ENCODE peak calls at places on chromosome 5, in eight cellular contexts. F is activated CD8-positive, alpha-beta memory T cell treated with anti-CD3 and anti-CD28 coated beads, Interleukin-2, amount 10 ng/mL, durations not matched to agents 7 days and 5 days; T is HEK293T; C is activated CD4-positive, CD25-positive, alpha-beta regulatory T cell; N is kidney tubule cell; H is psoas muscle; I is stimulated activated CD8-positive, alpha-beta memory T cell treated with anti-CD3 and anti-CD28 coated beads, Interleukin-2, amount 100 ng/mL, for 48 hours; U is NCI-H345. L is an unnamed sample.

GRCh38 chr5:5953641-5954040 is 424.7 kb downstream of the MED10 start:
- DNase-seq in F (no peak), T (no peak), C (no peak), N (no peak), H (no peak), I (no peak), U (no peak), L (no peak)

GRCh38 chr5:169979871-169980270 is 424 bp downstream of the INSYN2B start:
- DNase-seq in F (no peak), T (no peak), C (no peak), N (no peak), H (no peak), I (no peak), U (no peak), L (no peak)

GRCh38 chr5:73822276-73822988 is 196.4 kb downstream of the ARHGEF28 start:
- DNase-seq in F (no peak), T (no peak), C (no peak), N (no peak), H (no peak), I (no peak), U (no peak), L (no peak)

GRCh38 chr5:176996780-176997179 is 9.8 kb downstream of the UIMC1 start:
- DNase-seq in F (no peak), T (no peak), C (no peak), N (no peak), H (no peak), I (no peak), U (no peak), L (no peak)

GRCh38 chr5:73274870-73275756 is 102.1 kb downstream of the TMEM174 start:
- DNase-seq in F (no peak), T (no peak), C (no peak), N (peak; percentile 42), H (peak; percentile 78), I (no peak), U (no peak), L (no peak)

GRCh38 chr5:154309361-154309725 is 118.8 kb downstream of the GALNT10 start:
- DNase-seq in F (no peak), T (no peak), C (no peak), N (peak; percentile 87), H (no peak), I (no peak), U (no peak), L (peak; percentile 27)

GRCh38 chr5:126195410-126196100 is 227.7 kb upstream of the GRAMD2B start:
- DNase-seq in F (no peak), T (no peak), C (no peak), N (peak; percentile 22), H (no peak), I (no peak), U (no peak), L (no peak)

GRCh38 chr5:87004101-87004500 is 263.6 kb upstream of the RASA1 start:
- DNase-seq in F (no peak), T (no peak), C (no peak), N (peak; percentile 60), H (no peak), I (no peak), U (no peak), L (no peak)

GRCh38 chr5:103674739-103675138 is 112.2 kb upstream of the NUDT12 start:
- DNase-seq in F (no peak), T (no peak), C (no peak), N (no peak), H (no peak), I (no peak), U (no peak), L (no peak)

GRCh38 chr5:82408033-82408432 is 129.9 kb upstream of the RPS23 start:
- DNase-seq in F (no peak), T (no peak), C (no peak), N (no peak), H (no peak), I (no peak), U (no peak), L (no peak)

GRCh38 chr5:177295929-177296328 is 7.6 kb downstream of the RAB24 start:
- DNase-seq in F (no peak), T (no peak), C (no peak), N (no peak), H (no peak), I (no peak), U (no peak), L (no peak)

GRCh38 chr5:40688127-40688756 is 8.5 kb downstream of the PTGER4 start:
- DNase-seq in F (peak; percentile 91), T (peak; percentile 70), C (peak; percentile 60), N (peak; percentile 83), H (peak; percentile 82), I (peak; percentile 77), U (peak; percentile 83), L (peak; percentile 88)

GRCh38 chr5:133285583-133286021 is 233.8 kb downstream of the HSPA4 start:
- DNase-seq in F (no peak), T (no peak), C (no peak), N (peak; percentile 91), H (peak; percentile 96), I (no peak), U (no peak), L (peak; percentile 53)

GRCh38 chr5:120219988-120220387 is 244.1 kb upstream of the PRR16 start:
- DNase-seq in F (no peak), T (no peak), C (no peak), N (no peak), H (no peak), I (no peak), U (no peak), L (no peak)

GRCh38 chr5:137750436-137750835 is 3.7 kb downstream of the HNRNPA0 start:
- DNase-seq in F (no peak), T (no peak), C (no peak), N (no peak), H (no peak), I (no peak), U (no peak), L (no peak)

GRCh38 chr5:132498152-132498551 is 7.6 kb upstream of the IRF1 start:
- DNase-seq in F (peak; percentile 40), T (peak; percentile 3), C (no peak), N (peak; percentile 96), H (peak; percentile 69), I (no peak), U (no peak), L (peak; percentile 59)

GRCh38 chr5:137751869-137752491 is 2.2 kb downstream of the HNRNPA0 start:
- DNase-seq in F (no peak), T (peak; percentile 35), C (no peak), N (peak; percentile 66), H (no peak), I (no peak), U (peak; percentile 57), L (peak; percentile 48)

GRCh38 chr5:65142511-65143011 is 339.2 kb downstream of the ADAMTS6 start:
- DNase-seq in F (no peak), T (peak; percentile 14), C (no peak), N (peak; percentile 67), H (no peak), I (no peak), U (no peak), L (no peak)

L was measured in A549.